ENCODE peak calls at places on chromosomes 5 and 9, in six cellular contexts. One of them, this sample, is unnamed.

GRCh38 chr5:141611289-141611688 is 7.5 kb downstream of the DIAPH1 start:
- DNase-seq in NCI-H2171: no peak
- DNase-seq in NCI-H460: no peak
- DNase-seq in SHP77: no peak
- DNase-seq in kidney tubule cell: peak; percentile 71
- DNase-seq in astrocyte of the spinal cord: no peak
- DNase-seq in this sample: no peak

GRCh38 chr5:56244676-56245075 is 11.5 kb upstream of the ANKRD55 start:
- DNase-seq in astrocyte of the spinal cord: no peak
- DNase-seq in NCI-H2171: no peak
- DNase-seq in SHP77: no peak
- DNase-seq in kidney tubule cell: no peak
- DNase-seq in NCI-H460: no peak
- DNase-seq in this sample: no peak

GRCh38 chr5:177094224-177095087 is 7.7 kb downstream of the FGFR4 start:
- DNase-seq in astrocyte of the spinal cord: peak; percentile 7
- DNase-seq in NCI-H2171: no peak
- DNase-seq in SHP77: no peak
- DNase-seq in kidney tubule cell: peak; percentile 36
- DNase-seq in NCI-H460: no peak
- DNase-seq in this sample: peak; percentile 92

GRCh38 chr9:35599763-35600604 is 5.1 kb upstream of the TESK1 start:
- DNase-seq in NCI-H460: no peak
- DNase-seq in kidney tubule cell: no peak
- DNase-seq in NCI-H2171: no peak
- DNase-seq in astrocyte of the spinal cord: no peak
- DNase-seq in SHP77: no peak
- DNase-seq in this sample: no peak

GRCh38 chr9:110767559-110768063 is 99.0 kb downstream of the MUSK start:
- DNase-seq in astrocyte of the spinal cord: peak; percentile 71
- DNase-seq in SHP77: no peak
- DNase-seq in kidney tubule cell: no peak
- DNase-seq in NCI-H460: no peak
- DNase-seq in NCI-H2171: no peak
- DNase-seq in this sample: no peak

GRCh38 chr5:66540078-66540477 is 56.1 kb upstream of the MAST4 start:
- DNase-seq in kidney tubule cell: peak; percentile 42
- DNase-seq in NCI-H460: no peak
- DNase-seq in astrocyte of the spinal cord: no peak
- DNase-seq in NCI-H2171: no peak
- DNase-seq in SHP77: no peak
- DNase-seq in this sample: no peak

GRCh38 chr5:93355691-93356090 is 225.3 kb downstream of the NR2F1-AS1 start:
- DNase-seq in SHP77: no peak
- DNase-seq in kidney tubule cell: peak; percentile 49
- DNase-seq in astrocyte of the spinal cord: no peak
- DNase-seq in NCI-H460: no peak
- DNase-seq in NCI-H2171: no peak
- DNase-seq in this sample: no peak

GRCh38 chr9:111502506-111502905 is 18.3 kb upstream of the ECPAS start:
- DNase-seq in kidney tubule cell: no peak
- DNase-seq in astrocyte of the spinal cord: no peak
- DNase-seq in SHP77: no peak
- DNase-seq in NCI-H2171: no peak
- DNase-seq in NCI-H460: no peak
- DNase-seq in this sample: no peak

GRCh38 chr9:136231478-136232297 is 13.9 kb downstream of the QSOX2 start:
- DNase-seq in astrocyte of the spinal cord: no peak
- DNase-seq in NCI-H460: no peak
- DNase-seq in kidney tubule cell: no peak
- DNase-seq in NCI-H2171: no peak
- DNase-seq in SHP77: no peak
- DNase-seq in this sample: peak; percentile 73

GRCh38 chr5:34582364-34582763 is 73.8 kb upstream of the RAI14 start:
- DNase-seq in astrocyte of the spinal cord: no peak
- DNase-seq in NCI-H460: no peak
- DNase-seq in kidney tubule cell: no peak
- DNase-seq in NCI-H2171: no peak
- DNase-seq in SHP77: peak; percentile 6
- DNase-seq in this sample: no peak

GRCh38 chr5:91225848-91226686 is 157.1 kb downstream of the ARRDC3 start:
- DNase-seq in astrocyte of the spinal cord: no peak
- DNase-seq in SHP77: peak; percentile 32
- DNase-seq in NCI-H460: peak; percentile 25
- DNase-seq in kidney tubule cell: peak; percentile 66
- DNase-seq in NCI-H2171: no peak
- DNase-seq in this sample: no peak

This sample was measured in osteoblast.